ENCODE peak calls at places on chromosomes 4 and X, in ten cellular contexts. H, O, D, F, J, I, Z, X, R and L are unnamed samples.

GRCh38 chr4:156799121-156799589 is 172.4 kb downstream of the PDGFC start:
- DNase-seq in J (no peak), O (peak), H (no peak), I (no peak), Z (no peak), F (no peak), D (no peak), X (peak), R (no peak), L (no peak)

GRCh38 chr4:37628977-37629609 is 57.1 kb downstream of the RELL1 start:
- DNase-seq in I (no peak), O (peak), H (no peak), D (no peak), Z (peak), J (peak), F (no peak), X (peak), R (no peak), L (peak)

GRCh38 chrX:43526206-43526605 is 129.9 kb upstream of the MAOA start:
- DNase-seq in R (no peak), Z (no peak), X (no peak), D (no peak), O (no peak), F (no peak), J (no peak), I (no peak), H (no peak), L (no peak)

GRCh38 chr4:73674451-73674919 is 54.2 kb upstream of the RASSF6 start:
- DNase-seq in F (no peak), X (no peak), H (no peak), R (no peak), O (peak), Z (no peak), D (no peak), I (peak), J (no peak), L (peak)

GRCh38 chr4:130210871-130211270 is 1114.9 kb downstream of the C4orf33 start:
- DNase-seq in Z (peak), H (no peak), I (no peak), D (no peak), O (peak), F (no peak), R (no peak), J (no peak), X (peak), L (no peak)

GRCh38 chrX:72062890-72063289 is 68.8 kb downstream of the RTL5 start:
- DNase-seq in R (no peak), I (peak), H (no peak), J (peak), Z (no peak), F (no peak), D (no peak), X (no peak), O (no peak), L (peak)

GRCh38 chr4:17846256-17846655 is 35.5 kb downstream of the NCAPG start:
- DNase-seq in D (no peak), I (no peak), X (no peak), O (no peak), Z (no peak), F (no peak), R (no peak), J (no peak), H (no peak), L (no peak)

GRCh38 chrX:149040873-149041535 is 464.1 kb downstream of the IDS start:
- DNase-seq in J (no peak), R (no peak), I (no peak), F (no peak), D (no peak), X (peak), Z (peak), H (no peak), O (peak), L (no peak)

GRCh38 chrX:110219920-110220319 is 98.0 kb downstream of the AMMECR1 start:
- DNase-seq in R (no peak), X (peak), H (no peak), J (no peak), O (peak), F (no peak), Z (peak), D (no peak), I (no peak), L (no peak)

GRCh38 chrX:28979876-28980275 is 392.6 kb downstream of the IL1RAPL1 start:
- DNase-seq in F (no peak), D (no peak), H (no peak), O (no peak), Z (no peak), R (no peak), I (no peak), J (no peak), X (peak), L (no peak)

GRCh38 chrX:153971632-153972367 is at the start of gene HCFC1:
- DNase-seq in I (peak), X (peak), D (peak), Z (peak), O (peak), J (peak), R (peak), F (peak), H (peak), L (peak)

GRCh38 chrX:153973127-153974002 is 811 bp downstream of the TMEM187 start:
- DNase-seq in R (no peak), Z (no peak), X (peak), F (no peak), H (no peak), O (no peak), I (no peak), D (no peak), J (peak), L (no peak)

GRCh38 chrX:153972368-153973126 is at the start of gene TMEM187:
- DNase-seq in O (peak), J (peak), R (peak), F (peak), Z (peak), H (peak), D (peak), I (peak), X (peak), L (peak)

GRCh38 chrX:153974726-153975286 is 2.3 kb downstream of the TMEM187 start:
- DNase-seq in H (no peak), D (no peak), Z (no peak), R (no peak), O (no peak), F (no peak), I (no peak), X (no peak), J (peak), L (no peak)

GRCh38 chrX:153974003-153974725 is 1.6 kb downstream of the TMEM187 start:
- DNase-seq in F (no peak), Z (no peak), O (no peak), J (peak), H (no peak), R (no peak), I (no peak), D (no peak), X (no peak), L (no peak)
- H3K27ac ChIP-seq in F (peak), Z (peak), O (no peak), J (peak), H (peak), R (peak), I (peak), D (no peak), X (no peak), L (peak)

GRCh38 chrX:134599173-134599914 is 58.9 kb downstream of the PLAC1 start:
- DNase-seq in R (no peak), I (no peak), O (no peak), X (peak), D (no peak), H (no peak), J (no peak), F (peak), Z (no peak), L (no peak)
- H3K27ac ChIP-seq in R (no peak), I (no peak), O (no peak), X (no peak), D (no peak), H (no peak), J (no peak), F (no peak), Z (peak), L (no peak)

DNA sequence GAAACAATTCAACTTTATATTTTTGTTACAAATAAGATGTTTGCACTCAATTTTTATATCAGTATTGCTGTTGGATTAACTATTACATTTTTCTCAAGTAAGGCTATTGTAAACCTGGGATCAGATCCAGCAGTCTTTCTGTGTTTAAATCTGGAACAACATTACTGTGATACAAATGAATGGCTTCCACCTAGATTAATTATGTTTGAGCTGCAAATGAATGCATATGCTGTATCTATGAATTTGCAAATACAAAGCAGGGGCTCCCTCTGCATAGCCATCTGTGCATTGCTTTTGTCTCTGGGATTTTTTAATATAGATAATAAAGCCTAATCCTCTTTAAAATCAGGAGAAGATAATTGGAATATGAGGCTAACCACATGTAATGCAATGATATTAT is 69.8 kb upstream of the NEIL3 start:
- DNase-seq in D (no peak), H (no peak), I (no peak), J (no peak), X (no peak), Z (no peak), F (no peak), O (no peak), R (no peak), L (no peak)
- H3K27ac ChIP-seq in D (no peak), H (no peak), I (no peak), J (no peak), X (no peak), Z (no peak), F (no peak), O (no peak), R (no peak), L (no peak)

GRCh38 chr4:143559757-143560147 is 46.2 kb downstream of the SMARCA5 start:
- DNase-seq in F (no peak), H (no peak), O (no peak), J (no peak), R (peak), Z (no peak), X (no peak), I (no peak), D (peak), L (peak)

GRCh38 chr4:143554728-143555597 is 41.5 kb downstream of the SMARCA5 start:
- DNase-seq in D (peak), X (no peak), O (no peak), H (no peak), Z (no peak), F (no peak), R (no peak), I (no peak), J (no peak), L (no peak)

GRCh38 chr4:143558286-143558685 is 44.8 kb downstream of the SMARCA5 start:
- DNase-seq in J (no peak), F (no peak), Z (no peak), X (no peak), I (no peak), O (no peak), H (no peak), D (no peak), R (no peak), L (no peak)

GRCh38 chr4:143555676-143556075 is 42.2 kb downstream of the SMARCA5 start:
- DNase-seq in R (no peak), D (no peak), O (peak), F (no peak), J (no peak), H (no peak), Z (no peak), X (no peak), I (no peak), L (no peak)

DNA sequence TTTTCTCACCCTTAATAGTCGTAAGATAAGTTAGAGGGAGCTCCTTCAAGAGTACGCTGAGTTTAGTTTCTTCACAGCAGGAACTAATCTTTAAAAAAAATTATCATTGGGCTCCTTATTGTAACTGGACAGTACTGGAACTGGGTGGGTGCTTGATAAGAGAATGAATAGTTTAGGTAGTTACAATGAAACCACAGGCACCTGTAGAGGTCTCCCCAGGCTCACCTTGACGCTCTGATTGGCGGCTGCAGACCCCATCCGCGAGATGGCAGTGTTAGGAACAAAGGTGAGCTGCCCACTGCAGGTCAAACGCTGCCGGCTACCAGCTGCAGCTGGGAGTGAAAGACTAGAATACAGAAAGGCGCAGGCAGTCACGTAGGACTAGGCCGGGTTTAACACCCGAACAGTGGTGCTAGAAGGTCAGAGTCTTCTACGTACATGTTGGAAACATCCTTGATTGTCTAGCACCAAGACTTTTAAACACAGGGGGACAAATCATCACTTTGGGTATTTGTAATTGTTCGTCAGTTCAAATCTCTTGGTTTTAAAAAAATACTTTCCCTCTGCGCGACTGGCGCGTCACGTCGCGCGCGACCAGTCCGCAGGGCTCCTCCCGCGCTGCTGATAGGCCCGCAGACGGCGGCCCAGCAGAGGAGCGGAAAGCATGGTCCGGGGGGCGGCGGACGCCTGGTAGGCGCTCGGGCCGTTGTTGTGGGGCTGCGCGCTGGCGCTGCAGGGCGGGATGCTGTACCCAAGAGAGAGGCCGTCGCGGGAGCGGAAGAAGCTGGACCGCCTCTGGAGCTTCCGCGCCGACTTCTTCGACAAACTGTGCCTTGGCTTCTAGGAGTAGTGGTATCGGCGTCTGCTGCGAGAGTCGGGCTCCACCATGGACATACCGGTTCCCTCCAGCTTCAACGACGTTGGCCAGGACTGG is 45.6 kb downstream of the SMARCA5 start:
- DNase-seq in F (peak), I (no peak), R (peak), D (peak), Z (peak), J (peak), O (peak), X (peak), H (peak), L (peak)
- H3K27ac ChIP-seq in F (peak), I (peak), R (peak), D (peak), Z (peak), J (peak), O (no peak), X (no peak), H (no peak), L (no peak)

GRCh38 chr4:20882500-20882899 is 182.2 kb downstream of the PACRGL start:
- DNase-seq in F (no peak), Z (no peak), D (no peak), X (no peak), R (no peak), I (no peak), J (no peak), H (no peak), O (no peak), L (no peak)
- H3K27ac ChIP-seq in F (no peak), Z (no peak), D (no peak), X (no peak), R (no peak), I (no peak), J (no peak), H (no peak), O (no peak), L (no peak)

DNA sequence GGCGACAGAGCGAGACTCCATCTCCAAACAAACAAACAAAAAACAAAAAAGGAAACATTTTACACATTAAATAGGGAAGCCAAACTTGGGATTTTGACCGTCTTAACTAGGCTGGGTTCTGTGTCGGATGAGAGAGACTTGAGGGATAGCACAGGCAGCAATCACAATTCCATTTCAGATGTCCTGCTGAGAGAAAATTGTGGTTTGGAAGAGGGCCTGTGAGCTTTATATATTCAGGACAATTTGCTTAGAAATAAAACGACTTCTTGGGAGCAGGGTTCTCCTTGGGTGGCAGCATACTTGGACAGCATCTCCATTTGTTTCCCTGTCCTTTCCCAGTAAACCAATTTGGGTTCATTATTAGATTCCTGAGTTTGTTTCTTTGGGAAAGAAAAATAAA is 80.7 kb upstream of the EGFL6 start:
- DNase-seq in R (no peak), X (no peak), J (no peak), F (no peak), H (no peak), O (no peak), I (no peak), Z (no peak), D (no peak), L (no peak)
- H3K27ac ChIP-seq in R (no peak), X (peak), J (peak), F (peak), H (peak), O (peak), I (peak), Z (peak), D (no peak), L (peak)

GRCh38 chrX:2398341-2398656 is 102.5 kb downstream of the DHRSX start:
- DNase-seq in F (no peak), R (no peak), O (no peak), J (no peak), D (peak), I (no peak), Z (no peak), X (no peak), H (no peak), L (no peak)
- H3K27ac ChIP-seq in F (no peak), R (no peak), O (no peak), J (no peak), D (no peak), I (no peak), Z (peak), X (no peak), H (no peak), L (no peak)

GRCh38 chrX:49230500-49231232 is 2.5 kb downstream of the CACNA1F start:
- DNase-seq in D (peak), J (peak), X (no peak), Z (no peak), H (peak), R (peak), I (peak), F (no peak), O (no peak), L (no peak)
- H3K27ac ChIP-seq in D (no peak), J (no peak), X (no peak), Z (no peak), H (no peak), R (peak), I (peak), F (peak), O (no peak), L (no peak)

GRCh38 chr4:158722291-158722916 is 792 bp downstream of the PPID start:
- DNase-seq in R (no peak), X (peak), I (no peak), F (no peak), Z (peak), O (peak), H (peak), D (peak), J (no peak), L (peak)
- H3K27ac ChIP-seq in R (peak), X (peak), I (peak), F (peak), Z (peak), O (peak), H (peak), D (peak), J (peak), L (no peak)